ENCODE peak calls at places on chromosomes 16 and 17, in eight cellular contexts. F is EH; U is MCF 10A; C is cardiac septum; K is occipital lobe; N is CD8-positive, alpha-beta T cell; Y is NCI-H1092 treated with DMSO at 0.1 percent for 48 hours; L is amygdala. S is an unnamed sample.

GRCh38 chr16:15950167-15950854 is 895 bp downstream of the ABCC1 start:
- DNase-seq in L (no peak), K (no peak), N (peak), F (peak), U (peak), C (no peak), Y (peak), S (no peak)

GRCh38 chr17:81397314-81398169 is 2.3 kb downstream of the BAHCC1 start:
- DNase-seq in K (no peak), U (peak), L (peak), N (no peak), Y (peak), F (peak), C (no peak), S (peak)

GRCh38 chr16:77998350-77999023 is 23.9 kb upstream of the CLEC3A start:
- DNase-seq in N (no peak), L (no peak), K (no peak), U (no peak), C (no peak), F (no peak), Y (no peak), S (no peak)

GRCh38 chr16:57815987-57816745 is 13.9 kb upstream of the KIFC3 start:
- DNase-seq in F (peak), L (no peak), K (peak), C (peak), N (no peak), Y (peak), U (peak), S (peak)

GRCh38 chr17:79391808-79392233 is 219.0 kb downstream of the RBFOX3 start:
- DNase-seq in K (peak), U (peak), F (peak), L (peak), N (peak), Y (peak), C (no peak), S (peak)

GRCh38 chr16:3881499-3881995 is 1.0 kb upstream of the CREBBP start:
- DNase-seq in F (no peak), L (no peak), K (no peak), U (no peak), N (no peak), Y (no peak), C (no peak), S (no peak)

GRCh38 chr16:31409433-31409832 is 16.3 kb downstream of the ITGAD start:
- DNase-seq in U (no peak), N (no peak), C (no peak), K (no peak), F (peak), Y (no peak), L (no peak), S (no peak)

GRCh38 chr17:74404802-74405201 is 27.1 kb upstream of the GPRC5C start:
- DNase-seq in N (no peak), L (no peak), Y (no peak), U (no peak), K (no peak), C (no peak), F (no peak), S (no peak)

GRCh38 chr16:2584742-2585650 is 47.2 kb downstream of the PDPK1 start:
- DNase-seq in K (no peak), U (no peak), Y (peak), N (no peak), C (no peak), L (no peak), F (no peak), S (no peak)

GRCh38 chr16:72990003-72990521 is 57.9 kb downstream of the ZFHX3 start:
- DNase-seq in U (peak), L (no peak), K (peak), N (no peak), F (peak), Y (no peak), C (no peak), S (peak)

GRCh38 chr16:87149051-87149450 is 168.1 kb downstream of the C16orf95 start:
- DNase-seq in U (peak), N (no peak), L (no peak), K (no peak), C (no peak), Y (no peak), F (peak), S (no peak)

GRCh38 chr16:71185366-71185765 is 45.2 kb downstream of the HYDIN start:
- DNase-seq in F (peak), K (no peak), C (no peak), N (no peak), U (no peak), L (no peak), Y (no peak), S (no peak)

GRCh38 chr17:48816438-48816773 is 623 bp downstream of the TTLL6 start:
- DNase-seq in Y (no peak), F (no peak), U (no peak), N (no peak), C (no peak), L (no peak), K (no peak), S (no peak)

S was measured in T1000.